ENCODE peak calls at places on chromosomes 12 and 14, in five cellular contexts. C is HT-29, B is bronchial epithelial cell, P is NCI-H345, Y is B cell. R is an unnamed sample.
A peak's percentile ranks its signal among the peaks of the same experiment; 100 is the strongest.

GRCh38 chr14:72516936-72517408 is 376.9 kb downstream of the DPF3 start:
- DNase-seq in Y (peak; percentile 73), B (peak; percentile 61), C (peak; percentile 32), P (peak; percentile 46), R (peak; percentile 78)

GRCh38 chr12:15863258-15863835 is 18.8 kb upstream of the STRAP start:
- DNase-seq in B (no peak), Y (no peak), C (no peak), P (no peak), R (no peak)

GRCh38 chr12:21433525-21433924 is 3.9 kb upstream of the PYROXD1 start:
- DNase-seq in P (no peak), C (no peak), B (no peak), Y (no peak), R (no peak)

GRCh38 chr12:93484315-93484981 is 17.1 kb downstream of the MRPL42 start:
- DNase-seq in B (no peak), C (no peak), P (no peak), Y (no peak), R (peak; percentile 29)

GRCh38 chr14:89137514-89138163 is 279.4 kb downstream of the FOXN3 start:
- DNase-seq in C (peak; percentile 87), B (peak; percentile 88), Y (no peak), P (no peak), R (peak; percentile 97)

GRCh38 chr12:19411234-19412221 is 27.8 kb upstream of the AEBP2 start:
- DNase-seq in B (no peak), C (no peak), Y (no peak), P (no peak), R (no peak)

GRCh38 chr12:99767809-99768208 is 120.3 kb downstream of the GARIN6 start:
- DNase-seq in B (peak; percentile 37), C (peak; percentile 33), P (peak; percentile 9), Y (no peak), R (peak; percentile 42)

GRCh38 chr14:104795781-104796681 is 483 bp upstream of the AKT1 start:
- DNase-seq in B (no peak), C (no peak), Y (no peak), P (no peak), R (peak; percentile 71)

GRCh38 chr14:50600849-50601248 is 40.9 kb downstream of the ATL1 start:
- DNase-seq in C (no peak), B (no peak), Y (no peak), P (no peak), R (peak; percentile 8)

GRCh38 chr12:33115716-33116115 is 219.1 kb upstream of the PKP2 start:
- DNase-seq in Y (no peak), P (no peak), B (peak; percentile 20), C (no peak), R (no peak)

GRCh38 chr12:30794591-30795409 is 40.0 kb upstream of the CAPRIN2 start:
- DNase-seq in P (peak; percentile 16), C (peak; percentile 70), Y (no peak), B (peak; percentile 94), R (peak; percentile 92)

GRCh38 chr14:78633747-78634146 is 463.6 kb downstream of the NRXN3 start:
- DNase-seq in P (peak; percentile 62), C (no peak), B (no peak), Y (no peak), R (no peak)